ENCODE peak calls at places on chromosome 11, in eight cellular contexts. Q is GM12892, R is IMR-90, E is body of pancreas, K is esophagus squamous epithelium, C is A549, P is tibial nerve, T is HCT116. N is an unnamed sample.

GRCh38 chr11:69542314-69543168 is 61.1 kb downstream of the LINC01488 start:
- DNase-seq in Q (no peak), R (no peak), E (no peak), K (no peak), C (no peak), P (no peak), T (no peak), N (no peak)

GRCh38 chr11:73612601-73613137 is 14.8 kb upstream of the FAM168A start:
- DNase-seq in Q (no peak), R (peak), E (no peak), K (no peak), C (no peak), P (no peak), T (no peak), N (no peak)

GRCh38 chr11:62832346-62833234 is at the start of gene TEX54:
- DNase-seq in Q (no peak), R (peak), E (peak), K (no peak), C (no peak), P (no peak), T (no peak), N (peak)

GRCh38 chr11:14972581-14973490 is 685 bp upstream of the CALCA start:
- DNase-seq in Q (no peak), R (no peak), E (no peak), K (no peak), C (no peak), P (no peak), T (no peak), N (no peak)

GRCh38 chr11:10990160-10990559 is 132.3 kb upstream of the ZBED5 start:
- DNase-seq in Q (no peak), R (no peak), E (no peak), K (no peak), C (peak), P (no peak), T (no peak), N (no peak)

GRCh38 chr11:64924910-64925284 is 408 bp downstream of the PPP2R5B start:
- DNase-seq in Q (no peak), R (no peak), E (no peak), K (no peak), C (no peak), P (no peak), T (no peak), N (no peak)

GRCh38 chr11:133134561-133135173 is 397.6 kb downstream of the OPCML start:
- DNase-seq in Q (peak), R (peak), E (peak), K (no peak), C (peak), P (peak), T (no peak), N (peak)

GRCh38 chr11:69333149-69333710 is 39.3 kb downstream of the MYEOV start:
- DNase-seq in Q (no peak), R (no peak), E (no peak), K (no peak), C (no peak), P (no peak), T (no peak), N (no peak)

GRCh38 chr11:78419327-78419726 is 1.7 kb upstream of the GAB2 start:
- DNase-seq in Q (no peak), R (peak), E (peak), K (no peak), C (peak), P (peak), T (no peak), N (peak)

GRCh38 chr11:127859941-127860354 is 727.4 kb downstream of the ETS1 start:
- DNase-seq in Q (no peak), R (no peak), E (no peak), K (no peak), C (no peak), P (no peak), T (no peak), N (no peak)

GRCh38 chr11:8231979-8232378 is 31.7 kb downstream of the LMO1 start:
- DNase-seq in Q (no peak), R (no peak), E (no peak), K (no peak), C (no peak), P (no peak), T (no peak), N (no peak)

GRCh38 chr11:86745571-86745970 is 54.8 kb upstream of the PRSS23 start:
- DNase-seq in Q (no peak), R (peak), E (no peak), K (no peak), C (no peak), P (no peak), T (no peak), N (no peak)

GRCh38 chr11:63802637-63803414 is 10.4 kb upstream of the SPINDOC start:
- DNase-seq in Q (no peak), R (peak), E (no peak), K (no peak), C (peak), P (no peak), T (peak), N (peak)

GRCh38 chr11:62372871-62373270 is 35.6 kb downstream of the ASRGL1 start:
- DNase-seq in Q (no peak), R (no peak), E (no peak), K (no peak), C (no peak), P (no peak), T (no peak), N (no peak)

GRCh38 chr11:61587541-61587941 is 6.7 kb upstream of the SYT7 start:
- DNase-seq in Q (no peak), R (no peak), E (peak), K (no peak), C (no peak), P (no peak), T (no peak), N (no peak)

GRCh38 chr11:134662629-134663360 is 250.8 kb upstream of the B3GAT1 start:
- DNase-seq in Q (no peak), R (no peak), E (no peak), K (no peak), C (no peak), P (no peak), T (no peak), N (no peak)

GRCh38 chr11:69546735-69547370 is 65.4 kb downstream of the LINC01488 start:
- DNase-seq in Q (peak), R (no peak), E (no peak), K (no peak), C (no peak), P (no peak), T (no peak), N (no peak)

GRCh38 chr11:72972541-72973128 is 158.4 kb downstream of the ATG16L2 start:
- DNase-seq in Q (no peak), R (peak), E (no peak), K (no peak), C (no peak), P (no peak), T (no peak), N (no peak)

GRCh38 chr11:44916797-44917196 is 33.9 kb downstream of the TP53I11 start:
- DNase-seq in Q (no peak), R (no peak), E (no peak), K (no peak), C (no peak), P (no peak), T (no peak), N (no peak)

GRCh38 chr11:80084614-80085013 is 643.8 kb upstream of the TENM4 start:
- DNase-seq in Q (no peak), R (no peak), E (no peak), K (no peak), C (no peak), P (no peak), T (no peak), N (no peak)

GRCh38 chr11:32366671-32367070 is 68.7 kb downstream of the WT1 start:
- DNase-seq in Q (no peak), R (no peak), E (no peak), K (no peak), C (no peak), P (no peak), T (no peak), N (peak)

GRCh38 chr11:78212586-78213371 is 24.1 kb downstream of the USP35 start:
- DNase-seq in Q (no peak), R (peak), E (peak), K (no peak), C (no peak), P (no peak), T (no peak), N (no peak)

GRCh38 chr11:103888541-103888951 is 147.9 kb upstream of the DDI1 start:
- DNase-seq in Q (no peak), R (no peak), E (no peak), K (no peak), C (peak), P (no peak), T (no peak), N (no peak)

GRCh38 chr11:19978668-19979518 is 181.4 kb downstream of the DBX1 start:
- DNase-seq in Q (no peak), R (peak), E (peak), K (no peak), C (peak), P (no peak), T (peak), N (peak)

GRCh38 chr11:68053117-68053516 is 14.3 kb downstream of the TCIRG1 start:
- DNase-seq in Q (no peak), R (no peak), E (peak), K (no peak), C (no peak), P (no peak), T (no peak), N (no peak)

GRCh38 chr11:33835143-33835878 is 56.6 kb downstream of the LMO2 start:
- DNase-seq in Q (no peak), R (peak), E (no peak), K (no peak), C (peak), P (peak), T (peak), N (peak)

GRCh38 chr11:126824035-126824607 is 176.4 kb downstream of the KIRREL3 start:
- DNase-seq in Q (no peak), R (no peak), E (no peak), K (no peak), C (no peak), P (no peak), T (no peak), N (no peak)

GRCh38 chr11:88398372-88399140 is 61.0 kb upstream of the CTSC start:
- DNase-seq in Q (no peak), R (peak), E (no peak), K (no peak), C (peak), P (no peak), T (peak), N (no peak)

GRCh38 chr11:121336279-121336947 is 43.8 kb downstream of the SC5D start:
- DNase-seq in Q (no peak), R (no peak), E (no peak), K (no peak), C (no peak), P (no peak), T (no peak), N (no peak)

GRCh38 chr11:66841861-66842260 is 1.4 kb upstream of the RCE1 start:
- DNase-seq in Q (no peak), R (no peak), E (no peak), K (no peak), C (no peak), P (no peak), T (no peak), N (no peak)

GRCh38 chr11:122209619-122210377 is 93.8 kb upstream of the BLID start:
- DNase-seq in Q (no peak), R (peak), E (peak), K (no peak), C (peak), P (peak), T (no peak), N (no peak)

GRCh38 chr11:115092516-115092915 is 411.7 kb downstream of the CADM1 start:
- DNase-seq in Q (no peak), R (no peak), E (no peak), K (no peak), C (no peak), P (no peak), T (no peak), N (no peak)

GRCh38 chr11:46914910-46915309 is 3.4 kb downstream of the LRP4 start:
- DNase-seq in Q (no peak), R (no peak), E (no peak), K (no peak), C (no peak), P (no peak), T (no peak), N (no peak)

GRCh38 chr11:545171-545570 is 7.8 kb downstream of the LRRC56 start:
- DNase-seq in Q (no peak), R (no peak), E (no peak), K (no peak), C (no peak), P (no peak), T (no peak), N (no peak)

GRCh38 chr11:21839870-21840269 is 353.0 kb upstream of the ANO5 start:
- DNase-seq in Q (no peak), R (no peak), E (no peak), K (no peak), C (no peak), P (no peak), T (no peak), N (no peak)

GRCh38 chr11:19200410-19201201 is 1.2 kb downstream of the CSRP3 start:
- DNase-seq in Q (no peak), R (peak), E (no peak), K (no peak), C (no peak), P (no peak), T (no peak), N (peak)

GRCh38 chr11:9748361-9748970 is 84.6 kb downstream of the SWAP70 start:
- DNase-seq in Q (peak), R (peak), E (peak), K (no peak), C (peak), P (peak), T (peak), N (peak)

GRCh38 chr11:95087171-95087570 is 2.5 kb upstream of the ENDOD1 start:
- DNase-seq in Q (no peak), R (no peak), E (no peak), K (no peak), C (no peak), P (no peak), T (no peak), N (no peak)

GRCh38 chr11:95092549-95093324 is 3.1 kb downstream of the ENDOD1 start:
- DNase-seq in Q (no peak), R (peak), E (no peak), K (no peak), C (peak), P (no peak), T (no peak), N (peak)

GRCh38 chr11:95091663-95092062 is 2.0 kb downstream of the ENDOD1 start:
- DNase-seq in Q (no peak), R (no peak), E (no peak), K (no peak), C (no peak), P (no peak), T (no peak), N (no peak)

GRCh38 chr11:95088946-95089619 is 563 bp upstream of the ENDOD1 start:
- DNase-seq in Q (no peak), R (no peak), E (peak), K (no peak), C (peak), P (no peak), T (no peak), N (no peak)

DNA sequence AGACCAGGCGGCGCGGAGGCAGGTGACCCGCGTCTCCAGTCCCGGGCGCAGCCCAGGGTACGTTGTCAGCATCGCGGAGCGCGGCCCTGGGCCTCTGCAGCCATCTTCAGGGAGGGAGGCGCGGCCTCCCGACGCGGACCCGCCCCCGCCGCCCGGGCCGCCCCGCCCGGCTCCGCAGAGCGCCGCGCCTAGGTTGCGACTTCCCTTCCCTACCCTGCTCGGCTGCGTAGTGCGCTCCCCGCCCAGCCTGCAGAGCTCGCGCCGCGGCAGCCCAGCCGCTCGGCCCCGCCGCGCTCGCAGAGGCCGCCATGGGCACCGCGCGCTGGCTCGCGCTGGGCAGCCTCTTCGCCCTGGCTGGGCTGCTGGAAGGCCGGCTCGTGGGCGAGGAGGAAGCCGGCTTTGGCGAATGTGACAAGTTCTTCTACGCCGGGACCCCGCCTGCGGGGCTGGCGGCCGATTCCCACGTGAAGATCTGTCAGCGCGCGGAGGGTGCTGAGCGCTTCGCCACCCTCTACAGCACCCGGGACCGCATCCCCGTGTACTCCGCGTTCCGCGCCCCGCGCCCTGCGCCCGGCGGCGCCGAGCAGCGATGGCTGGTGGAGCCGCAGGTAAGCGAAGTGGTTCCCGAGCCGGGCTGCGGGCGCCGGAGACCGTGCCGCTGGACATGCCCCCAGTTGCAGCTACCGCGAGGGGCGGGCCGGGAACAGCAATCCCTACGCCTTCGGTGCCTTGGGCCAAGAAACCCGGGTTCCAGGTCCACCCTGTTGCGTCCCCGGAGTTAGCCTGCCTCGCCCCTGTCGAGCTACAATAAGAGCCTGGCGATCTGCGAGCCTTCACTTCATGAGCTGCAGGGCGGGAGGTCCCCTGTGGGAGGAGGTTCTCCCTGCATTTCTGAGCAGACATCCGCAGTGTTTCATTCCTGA is at the start of gene ENDOD1:
- DNase-seq in Q (peak), R (peak), E (peak), K (peak), C (peak), P (peak), T (no peak), N (peak)
- TF ChIP-seq POLR2A in Q (peak), R (no peak), E (no peak), K (peak), C (peak), P (peak), T (peak), N (peak)

GRCh38 chr11:2788751-2789140 is 89.0 kb upstream of the KCNQ1OT1 start:
- DNase-seq in Q (no peak), R (no peak), E (peak), K (no peak), C (no peak), P (no peak), T (no peak), N (no peak)

GRCh38 chr11:2789331-2789730 is 89.5 kb upstream of the KCNQ1OT1 start:
- DNase-seq in Q (no peak), R (no peak), E (no peak), K (no peak), C (no peak), P (no peak), T (no peak), N (no peak)

GRCh38 chr11:2790581-2790925 is 90.8 kb upstream of the KCNQ1OT1 start:
- DNase-seq in Q (no peak), R (no peak), E (peak), K (no peak), C (no peak), P (no peak), T (no peak), N (no peak)

GRCh38 chr11:2789791-2790580 is 90.2 kb upstream of the KCNQ1OT1 start:
- DNase-seq in Q (no peak), R (no peak), E (peak), K (no peak), C (no peak), P (no peak), T (no peak), N (no peak)

GRCh38 chr11:2787816-2788750 is 88.3 kb upstream of the KCNQ1OT1 start:
- DNase-seq in Q (no peak), R (no peak), E (peak), K (no peak), C (no peak), P (no peak), T (no peak), N (no peak)
- TF ChIP-seq POLR2A in Q (no peak), R (no peak), E (no peak), K (no peak), C (no peak), P (no peak), T (no peak), N (no peak)

GRCh38 chr11:76335827-76336226 is 45.1 kb downstream of the THAP12 start:
- DNase-seq in Q (no peak), R (no peak), E (no peak), K (no peak), C (no peak), P (no peak), T (no peak), N (no peak)

GRCh38 chr11:76337469-76337868 is 43.5 kb downstream of the THAP12 start:
- DNase-seq in Q (no peak), R (no peak), E (no peak), K (no peak), C (no peak), P (no peak), T (no peak), N (no peak)

GRCh38 chr11:76337918-76338317 is 43.0 kb downstream of the THAP12 start:
- DNase-seq in Q (no peak), R (no peak), E (no peak), K (no peak), C (no peak), P (no peak), T (no peak), N (no peak)

GRCh38 chr11:76336597-76336996 is 44.3 kb downstream of the THAP12 start:
- DNase-seq in Q (no peak), R (no peak), E (no peak), K (no peak), C (no peak), P (no peak), T (no peak), N (no peak)

DNA sequence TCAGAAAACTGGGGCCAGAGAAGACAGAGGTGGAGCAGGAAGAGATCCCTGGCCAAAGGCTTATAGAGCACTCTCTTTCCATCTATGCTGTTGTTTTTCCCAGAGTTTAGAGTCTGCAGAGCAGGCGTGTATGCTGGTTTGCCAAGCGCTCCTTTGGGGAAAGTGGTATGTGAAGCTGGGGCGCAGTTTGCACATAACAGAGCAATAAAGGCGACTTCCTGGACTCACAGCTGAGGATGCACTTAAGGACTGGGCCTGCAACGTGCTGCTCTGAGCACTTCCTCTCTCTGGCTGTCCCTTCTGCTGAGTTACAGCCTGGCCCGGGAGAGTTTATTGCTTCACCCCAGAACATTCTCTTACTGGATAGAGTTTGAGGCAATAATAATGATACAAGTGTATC is 41.7 kb downstream of the THAP12 start:
- DNase-seq in Q (no peak), R (no peak), E (peak), K (no peak), C (no peak), P (peak), T (no peak), N (no peak)
- TF ChIP-seq POLR2A in Q (no peak), R (no peak), E (no peak), K (no peak), C (no peak), P (no peak), T (no peak), N (no peak)

DNA sequence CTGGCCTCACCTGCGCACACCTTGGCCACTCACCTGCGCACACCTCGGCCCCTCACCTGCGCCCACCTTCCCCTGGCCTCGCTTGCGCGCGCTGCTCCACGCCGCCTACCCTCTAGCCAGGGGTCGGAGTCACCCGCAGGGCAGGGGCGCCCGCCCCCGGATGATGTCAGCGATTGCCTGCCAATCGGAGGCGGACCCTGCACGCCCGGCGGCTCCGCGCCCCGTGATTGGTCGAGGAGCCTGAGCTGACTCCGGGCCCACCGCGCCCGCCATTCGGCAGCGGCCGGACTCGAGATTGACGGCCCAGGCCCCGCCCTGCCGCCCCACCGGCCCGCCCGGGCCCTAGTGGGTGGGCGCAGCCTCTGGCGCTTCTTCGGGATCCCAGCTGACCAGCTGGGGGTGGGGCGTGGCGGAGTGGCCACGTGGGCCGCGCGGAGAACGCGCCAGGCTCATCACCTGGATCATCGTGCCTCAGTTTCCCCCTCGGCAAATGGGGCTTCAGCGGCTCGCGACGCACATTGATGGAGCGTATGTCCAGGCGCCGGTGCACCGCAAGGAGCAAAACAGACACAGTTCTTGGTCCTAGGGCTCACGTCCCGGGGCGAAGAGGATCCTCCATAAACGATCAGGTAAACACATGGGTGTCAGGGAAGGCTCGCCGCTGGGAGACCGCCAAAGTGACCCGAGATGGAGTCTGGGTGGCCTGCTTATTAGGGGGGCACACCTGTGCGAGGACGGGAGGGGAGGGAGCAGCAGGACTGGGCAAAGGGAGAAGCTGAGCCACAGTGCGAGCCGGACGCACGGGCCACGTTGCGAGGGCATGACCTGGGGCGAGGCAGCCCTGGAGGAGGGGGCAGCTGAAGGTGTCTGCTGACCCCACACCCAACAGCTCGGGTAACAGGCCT is at the start of gene DHCR7:
- DNase-seq in Q (peak), R (peak), E (peak), K (peak), C (peak), P (peak), T (peak), N (peak)
- TF ChIP-seq POLR2A in Q (peak), R (no peak), E (peak), K (peak), C (peak), P (peak), T (peak), N (peak)